ENCODE peak calls at places on chromosome 7, in seven cellular contexts. G is left ventricle myocardium inferior; B is heart right ventricle; M is SK-N-SH; Y is Peyer's patch; X is CD8-positive, alpha-beta T cell; R is H1. W is an unnamed sample.

GRCh38 chr7:4817178-4817905 is 41.9 kb downstream of the AP5Z1 start:
- DNase-seq in B (no peak), Y (no peak), R (no peak), X (no peak), M (no peak), G (no peak), W (no peak)

GRCh38 chr7:91596287-91596686 is 284.2 kb downstream of the MTERF1 start:
- DNase-seq in Y (no peak), B (no peak), M (no peak), X (no peak), G (no peak), R (no peak), W (no peak)

GRCh38 chr7:33472348-33473025 is 343.1 kb downstream of the BBS9 start:
- DNase-seq in X (no peak), Y (no peak), R (no peak), B (no peak), G (no peak), M (peak), W (no peak)

GRCh38 chr7:94701555-94701973 is 45.6 kb upstream of the SGCE start:
- DNase-seq in G (no peak), B (no peak), R (no peak), M (no peak), X (no peak), Y (no peak), W (no peak)

GRCh38 chr7:3861941-3862340 is 560.9 kb downstream of the SDK1 start:
- DNase-seq in G (no peak), B (peak), Y (peak), M (no peak), R (no peak), X (no peak), W (no peak)

GRCh38 chr7:47893238-47893637 is 55.0 kb downstream of the PKD1L1 start:
- DNase-seq in X (no peak), M (peak), R (peak), Y (no peak), B (no peak), G (no peak), W (no peak)

GRCh38 chr7:154503962-154504550 is 451.9 kb downstream of the DPP6 start:
- DNase-seq in R (no peak), B (no peak), M (peak), Y (no peak), X (no peak), G (no peak), W (no peak)

GRCh38 chr7:78616539-78616938 is 818.0 kb downstream of the PHTF2 start:
- DNase-seq in Y (no peak), X (no peak), R (no peak), M (no peak), B (no peak), G (no peak), W (no peak)

GRCh38 chr7:1447551-1448244 is 11.6 kb downstream of the MICALL2 start:
- DNase-seq in B (no peak), Y (no peak), M (no peak), R (no peak), X (no peak), G (no peak), W (no peak)

GRCh38 chr7:76252020-76252419 is 50.3 kb downstream of the SRRM3 start:
- DNase-seq in X (no peak), Y (no peak), B (no peak), G (no peak), M (no peak), R (no peak), W (no peak)

GRCh38 chr7:117808273-117808868 is 64.9 kb downstream of the CTTNBP2 start:
- DNase-seq in M (no peak), B (peak), X (no peak), G (peak), R (no peak), Y (no peak), W (no peak)

GRCh38 chr7:21767300-21767900 is 178.3 kb downstream of the CDCA7L start:
- DNase-seq in R (no peak), Y (peak), B (peak), G (no peak), M (peak), X (no peak), W (peak)

GRCh38 chr7:50534690-50535290 is 30.4 kb downstream of the DDC start:
- DNase-seq in G (no peak), R (no peak), X (no peak), M (peak), Y (peak), B (no peak), W (peak)
- TF ChIP-seq CTCF in G (no peak), R (peak), X (no peak), M (peak), Y (peak), B (no peak), W (no peak)

GRCh38 chr7:44292876-44293560 is 32.4 kb downstream of the CAMK2B start:
- DNase-seq in X (peak), G (no peak), B (no peak), R (peak), M (no peak), Y (no peak), W (peak)
- H3K4me3 ChIP-seq in X (no peak), G (no peak), B (no peak), R (no peak), M (no peak), Y (no peak), W (no peak)

DNA sequence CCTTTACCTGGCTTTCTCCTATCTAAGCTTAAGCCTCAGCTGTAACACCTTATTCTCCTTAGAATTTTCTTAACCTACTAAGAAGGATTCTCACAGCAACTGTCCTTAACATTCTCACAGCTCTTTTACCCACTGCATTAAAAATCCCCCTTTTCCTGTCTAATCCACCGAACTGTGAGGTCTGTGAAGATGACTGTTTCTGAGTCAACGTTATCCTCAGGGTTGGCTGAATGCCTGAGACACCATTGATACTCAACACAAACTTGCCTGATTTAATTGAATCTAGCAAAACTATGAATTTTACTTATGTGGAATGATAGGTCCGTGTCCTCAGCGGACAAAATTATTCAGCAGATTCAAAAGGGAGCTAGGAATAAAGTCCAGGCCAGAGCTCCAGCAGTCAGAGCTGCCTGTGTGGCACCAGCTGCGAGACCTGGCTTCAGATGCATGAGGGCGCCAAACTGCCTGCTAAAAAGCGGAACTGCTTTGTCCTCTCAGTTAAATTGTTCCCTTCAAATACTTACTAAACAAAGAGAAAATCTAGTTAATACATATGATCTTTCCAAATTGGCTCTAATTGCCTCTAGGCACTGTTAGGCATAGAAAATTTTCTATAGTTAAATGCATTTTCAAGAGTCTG is 33.4 kb upstream of the VWDE start:
- DNase-seq in Y (no peak), M (peak), B (no peak), X (no peak), R (no peak), G (no peak), W (no peak)
- TF ChIP-seq CTCF in Y (no peak), M (peak), B (no peak), X (no peak), R (peak), G (no peak), W (no peak)

DNA sequence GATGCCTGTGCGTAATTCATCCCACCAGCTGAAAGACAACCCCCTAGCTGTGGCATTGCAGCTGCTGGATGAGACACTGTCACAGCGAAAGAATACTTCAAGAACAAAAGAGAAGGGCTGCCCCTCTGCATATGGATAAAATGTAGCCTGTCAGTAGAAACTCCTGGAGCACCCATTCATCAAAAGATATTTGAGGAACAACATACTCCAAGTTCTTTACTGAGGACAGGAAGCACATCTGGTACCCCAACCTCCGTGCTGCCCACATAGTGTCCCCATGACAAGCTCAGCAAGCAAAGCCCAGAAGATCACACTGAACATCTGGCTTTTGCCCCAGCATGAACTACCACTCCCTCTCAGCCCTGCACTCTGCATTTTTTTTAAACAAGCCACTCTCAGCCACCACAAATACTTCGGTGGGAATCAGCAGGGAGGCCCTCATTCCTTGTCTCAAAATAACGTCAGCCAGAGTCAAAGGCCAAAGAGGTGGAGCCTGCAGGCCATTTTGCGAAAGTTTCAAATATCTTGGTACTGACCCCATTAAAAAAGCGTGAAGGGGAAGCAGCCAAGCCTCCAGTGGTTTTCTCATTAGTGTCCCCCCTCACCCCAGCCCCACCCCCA is 1.7 kb downstream of the CREB3L2 start:
- DNase-seq in B (peak), R (no peak), M (no peak), G (peak), X (no peak), Y (peak), W (peak)
- H3K4me3 ChIP-seq in B (peak), R (peak), M (peak), G (peak), X (no peak), Y (peak), W (peak)

DNA sequence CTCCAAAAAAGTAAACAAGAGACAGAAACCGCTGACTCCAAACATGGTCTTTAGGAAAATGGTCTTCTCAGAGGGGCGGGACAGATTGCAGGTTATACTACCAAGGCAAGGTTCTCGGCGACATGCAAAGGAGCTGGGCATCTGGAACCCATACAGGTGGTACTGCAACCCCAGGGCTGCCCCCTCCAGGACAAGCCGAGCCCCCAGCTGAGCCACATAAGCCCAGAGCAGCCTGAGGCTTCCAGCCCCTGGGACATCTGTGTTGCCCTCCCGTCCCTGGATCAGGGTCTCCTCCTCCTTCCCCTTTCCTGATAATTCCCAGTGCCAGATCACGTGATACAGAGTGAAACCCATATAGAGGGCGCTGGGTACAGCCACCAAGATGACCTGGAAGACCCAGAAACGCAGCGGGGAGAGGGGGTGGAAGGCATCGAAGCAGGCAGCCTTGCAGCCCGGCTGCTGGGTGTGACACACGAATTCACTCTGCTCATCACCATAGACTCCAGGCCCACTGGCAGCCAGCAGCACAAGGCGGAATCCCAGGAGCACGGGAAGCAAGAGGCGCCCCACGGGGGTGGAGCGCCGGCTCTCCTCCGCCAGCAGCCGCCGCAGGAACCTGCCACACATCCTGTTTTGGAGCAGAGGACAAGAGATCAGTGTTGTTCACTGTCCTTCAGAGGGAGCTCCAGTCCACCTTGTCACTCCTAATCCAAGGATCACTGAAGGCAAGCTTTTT is at the start of gene GJC3:
- DNase-seq in R (peak), Y (peak), B (peak), G (peak), X (peak), M (peak), W (peak)
- TF ChIP-seq CTCF in R (peak), Y (peak), B (peak), G (peak), X (no peak), M (peak), W (peak)

DNA sequence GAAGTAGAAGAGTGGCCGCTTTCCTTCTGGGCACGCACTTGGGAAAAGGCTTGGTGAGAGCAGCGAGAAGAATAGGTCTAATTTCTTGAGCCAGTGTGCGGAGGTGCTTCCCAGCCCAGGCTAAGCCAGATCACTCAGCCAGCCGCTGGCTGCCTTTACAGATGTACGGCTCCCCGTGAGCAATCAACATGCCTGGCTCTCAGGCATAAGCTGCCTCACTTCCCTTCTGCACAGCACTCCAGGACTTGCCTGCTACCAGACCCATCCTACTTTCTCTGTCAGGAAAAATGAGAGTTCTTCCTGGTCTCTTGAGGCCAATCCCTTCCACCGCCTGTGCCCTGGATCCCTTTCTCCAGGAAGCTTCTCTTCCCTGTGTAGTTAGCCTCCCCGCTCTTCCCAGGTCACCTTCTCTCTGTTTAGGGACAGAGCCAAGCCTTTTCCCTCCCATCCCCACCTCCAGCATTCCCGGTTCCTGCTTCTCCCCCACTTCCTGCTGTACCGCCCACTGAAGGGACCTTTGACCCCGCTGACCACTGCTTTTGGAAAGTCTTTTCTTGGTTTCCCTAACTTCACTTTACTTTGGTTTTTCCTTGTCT is 1.1 kb upstream of the ACTR3C start:
- DNase-seq in B (no peak), Y (no peak), R (no peak), G (no peak), X (no peak), M (peak), W (peak)
- H3K4me3 ChIP-seq in B (no peak), Y (peak), R (peak), G (peak), X (peak), M (no peak), W (peak)

W was measured in adrenal gland.